ENCODE peak calls at places on chromosomes 5 and 9, in ten cellular contexts. U is A549, M is HCT116, F is right lobe of liver, Q is Peyer's patch, O is heart left ventricle, N is ovary, J is breast epithelium, T is adrenal gland, G is spleen. E is an unnamed sample.

GRCh38 chr5:179182601-179183000 is 122.4 kb downstream of the ZNF354C start:
- DNase-seq in F (peak; percentile 19), G (peak; percentile 49), U (no peak), J (no peak), T (no peak), M (no peak), O (no peak), N (no peak), Q (no peak), E (no peak)

GRCh38 chr9:129109504-129109903 is 1.1 kb downstream of the CRAT start:
- DNase-seq in J (no peak), T (no peak), F (no peak), G (no peak), N (no peak), O (no peak), Q (peak; percentile 71), M (no peak), U (peak; percentile 54), E (peak; percentile 86)

GRCh38 chr9:121453232-121453892 is 46.3 kb downstream of the GGTA1 start:
- DNase-seq in N (no peak), Q (no peak), G (no peak), F (no peak), O (no peak), U (no peak), M (no peak), T (no peak), J (no peak), E (no peak)

GRCh38 chr9:126399251-126399650 is 72.6 kb downstream of the MVB12B start:
- DNase-seq in Q (no peak), J (no peak), F (no peak), U (no peak), M (no peak), T (no peak), N (no peak), O (no peak), G (no peak), E (no peak)

GRCh38 chr5:58462154-58462553 is 2.3 kb upstream of the PLK2 start:
- DNase-seq in T (no peak), O (no peak), U (peak; percentile 37), G (no peak), M (peak; percentile 39), Q (no peak), J (no peak), F (no peak), N (no peak), E (no peak)

GRCh38 chr5:52693279-52693678 is 94.4 kb upstream of the ITGA1 start:
- DNase-seq in N (peak; percentile 20), T (peak; percentile 82), J (no peak), G (peak; percentile 75), F (peak; percentile 58), U (no peak), O (peak; percentile 41), Q (peak; percentile 70), M (no peak), E (peak; percentile 66)

GRCh38 chr5:73296772-73297171 is 123.8 kb downstream of the TMEM174 start:
- DNase-seq in Q (no peak), U (no peak), M (no peak), O (no peak), F (no peak), J (no peak), N (no peak), G (no peak), T (no peak), E (no peak)

GRCh38 chr5:10354048-10354872 is 765 bp downstream of the MARCHF6 start:
- DNase-seq in M (no peak), J (peak; percentile 40), Q (peak; percentile 73), G (no peak), N (peak; percentile 66), U (peak; percentile 33), O (peak; percentile 44), T (peak; percentile 70), F (peak; percentile 71), E (peak; percentile 72)

GRCh38 chr5:100834519-100834918 is 68.6 kb downstream of the ST8SIA4 start:
- DNase-seq in M (no peak), T (no peak), G (no peak), O (no peak), F (no peak), J (no peak), N (no peak), U (no peak), Q (no peak), E (no peak)

GRCh38 chr5:100838048-100838473 is 65.0 kb downstream of the ST8SIA4 start:
- DNase-seq in U (no peak), J (no peak), G (no peak), O (no peak), N (no peak), M (no peak), T (no peak), Q (no peak), F (no peak), E (no peak)

GRCh38 chr5:100840769-100841168 is 62.3 kb downstream of the ST8SIA4 start:
- DNase-seq in N (no peak), U (no peak), F (no peak), O (no peak), G (no peak), M (no peak), T (no peak), J (no peak), Q (no peak), E (no peak)

GRCh38 chr5:100841358-100842076 is 61.6 kb downstream of the ST8SIA4 start:
- DNase-seq in Q (no peak), N (no peak), J (no peak), T (no peak), F (no peak), O (no peak), G (no peak), M (peak; percentile 51), U (no peak), E (no peak)

DNA sequence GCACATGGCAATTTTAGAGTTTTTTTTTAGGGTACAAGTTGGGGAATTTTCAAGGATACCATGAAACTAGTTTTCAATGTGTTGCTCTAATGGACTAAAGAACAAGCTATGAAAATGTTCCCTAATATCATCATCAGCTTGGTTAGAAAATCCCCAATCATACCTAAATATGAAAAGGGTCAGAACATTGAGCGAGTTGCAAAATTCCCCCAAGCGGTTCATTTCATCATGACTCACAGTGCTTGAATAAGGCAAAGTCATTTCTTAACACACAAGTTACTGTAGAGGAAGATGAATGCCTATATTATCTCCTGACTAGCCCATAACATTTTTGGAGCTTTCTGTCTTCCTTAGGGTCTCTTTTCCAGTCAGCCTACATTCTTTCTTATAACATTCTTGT is 62.7 kb downstream of the ST8SIA4 start:
- DNase-seq in M (peak; percentile 23), Q (no peak), U (no peak), N (no peak), J (no peak), O (no peak), G (no peak), F (no peak), T (no peak), E (no peak)
- TF ChIP-seq POLR2A in M (no peak), Q (no peak), U (no peak), N (no peak), J (no peak), O (no peak), G (no peak), F (no peak), T (no peak), E (no peak)

DNA sequence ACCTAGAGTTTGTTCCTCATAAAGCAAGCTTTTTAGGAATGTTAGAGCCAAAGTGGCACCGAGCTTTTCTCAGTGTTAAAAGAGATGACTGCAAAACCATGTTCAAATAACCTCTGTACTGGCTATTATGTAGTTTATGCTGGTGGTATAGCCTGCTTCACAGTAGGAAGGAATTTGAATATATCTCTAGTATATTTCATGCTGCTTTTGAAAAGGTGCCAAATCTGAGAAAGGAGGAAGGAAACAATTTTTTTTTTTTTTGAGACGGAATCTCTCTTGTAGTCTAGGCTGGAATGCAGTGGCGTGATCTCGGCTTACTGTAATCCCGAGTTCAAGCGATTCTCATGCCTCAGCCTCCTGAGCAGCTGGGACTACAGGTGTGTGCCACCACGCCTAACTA is 13.5 kb downstream of the CREBRF start:
- DNase-seq in O (no peak), Q (no peak), T (no peak), M (no peak), F (no peak), J (no peak), G (no peak), N (no peak), U (no peak), E (no peak)
- H3K27ac ChIP-seq in O (no peak overlapping the region), Q (no peak overlapping the region), T (no peak overlapping the region), M (no peak overlapping the region), F (no peak overlapping the region), J (no peak overlapping the region), G (no peak overlapping the region), N (no peak overlapping the region), U (no peak overlapping the region), E (no peak overlapping the region)

GRCh38 chr9:72755836-72756235 is 197.0 kb downstream of the ALDH1A1 start:
- DNase-seq in N (no peak), M (no peak), O (no peak), G (no peak), Q (no peak), J (no peak), U (no peak), F (no peak), T (no peak), E (no peak)

GRCh38 chr9:72758944-72759343 is 193.9 kb downstream of the ALDH1A1 start:
- DNase-seq in O (no peak), Q (no peak), F (no peak), N (no peak), T (no peak), M (no peak), J (no peak), G (no peak), U (no peak), E (no peak)

GRCh38 chr9:72751541-72751940 is 201.3 kb downstream of the ALDH1A1 start:
- DNase-seq in M (no peak), G (no peak), O (no peak), T (no peak), N (no peak), F (no peak), U (no peak), Q (no peak), J (no peak), E (no peak)

GRCh38 chr9:72749276-72749675 is 203.6 kb downstream of the ALDH1A1 start:
- DNase-seq in U (no peak), T (no peak), O (no peak), Q (peak; percentile 63), M (no peak), J (no peak), N (no peak), F (no peak), G (no peak), E (no peak)

GRCh38 chr9:72753261-72753893 is 199.5 kb downstream of the ALDH1A1 start:
- DNase-seq in J (no peak), T (no peak), U (peak; percentile 13), M (no peak), Q (no peak), N (no peak), G (no peak), F (no peak), O (no peak), E (no peak)
- TF ChIP-seq CTCF in J (no peak), T (peak; percentile 23), U (peak; percentile 65), M (peak; percentile 46), Q (peak; percentile 47), N (peak; percentile 20), G (no peak), F (peak; percentile 34), O (peak; percentile 25), E (no peak)

DNA sequence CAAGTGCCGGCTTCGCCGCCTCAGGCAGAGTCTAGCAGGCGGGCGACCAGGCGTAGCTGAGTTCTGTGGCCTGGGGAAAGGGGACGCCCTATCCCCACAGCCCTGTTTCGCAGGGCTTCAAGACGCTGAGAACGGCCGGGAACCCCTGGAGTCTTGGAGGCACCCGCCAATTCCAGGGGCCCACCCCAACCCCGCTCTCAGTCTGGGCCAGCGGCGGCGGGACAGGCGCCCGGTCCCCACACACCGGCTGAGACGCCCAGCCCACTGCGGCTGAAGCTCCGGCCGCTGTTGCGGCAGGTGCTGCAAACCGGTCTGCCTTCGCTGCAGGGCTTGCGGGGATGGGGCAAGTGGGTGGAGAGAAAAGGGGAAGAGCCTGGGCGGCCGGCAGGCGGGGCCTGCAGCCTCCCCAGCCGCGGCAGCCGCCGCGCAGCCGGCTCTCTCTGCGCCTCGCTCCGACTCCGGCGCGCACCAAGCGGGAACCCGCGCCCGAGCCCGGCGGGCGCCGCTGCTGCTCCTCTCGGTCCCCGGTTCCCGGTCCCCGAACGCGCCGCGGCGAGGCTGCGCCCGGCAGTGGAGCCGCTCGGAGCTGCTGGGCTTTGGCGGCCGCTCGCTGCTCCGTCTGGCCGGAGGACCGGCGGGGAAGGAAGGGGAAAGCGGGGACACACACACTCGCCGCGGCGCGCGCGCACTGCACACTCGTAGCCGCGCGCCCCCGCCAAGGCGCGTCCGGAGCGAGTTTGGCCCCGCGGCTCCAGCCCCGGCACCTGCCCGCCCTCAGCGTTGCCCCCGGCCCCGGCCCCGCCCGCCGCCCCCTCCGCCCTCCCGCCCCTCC is at the start of gene PIP5K1B:
- DNase-seq in G (peak; percentile 96), N (peak; percentile 30), U (peak; percentile 17), Q (peak; percentile 91), T (peak; percentile 83), O (peak; percentile 76), F (peak; percentile 83), J (peak; percentile 65), M (no peak), E (peak; percentile 83)
- TF ChIP-seq POLR2A in G (no peak), N (no peak), U (no peak), Q (peak; percentile 90), T (peak; percentile 95), O (peak; percentile 59), F (no peak), J (no peak), M (no peak), E (peak; percentile 67)